ENCODE peak calls at places on chromosome 15, in five cellular contexts. S, Q, A, W and Z are unnamed samples.

GRCh38 chr15:88586401-88587162 is 34.6 kb upstream of the AEN start:
- DNase-seq in S (no peak), Q (no peak), A (no peak), W (no peak), Z (peak)

GRCh38 chr15:57398336-57398735 is 22.0 kb downstream of the CGNL1 start:
- DNase-seq in S (peak), Q (no peak), A (no peak), W (no peak), Z (no peak)

GRCh38 chr15:48031973-48032372 is 88.8 kb upstream of the SLC24A5 start:
- DNase-seq in S (no peak), Q (no peak), A (no peak), W (no peak), Z (no peak)

GRCh38 chr15:51585953-51586352 is 36.6 kb downstream of the DMXL2 start:
- DNase-seq in S (no peak), Q (no peak), A (peak), W (no peak), Z (no peak)

GRCh38 chr15:42157981-42158765 is 1.7 kb upstream of the PLA2G4F start:
- DNase-seq in S (no peak), Q (no peak), A (no peak), W (peak), Z (no peak)

GRCh38 chr15:99976811-99977271 is 243.6 kb upstream of the LYSMD4 start:
- DNase-seq in S (no peak), Q (no peak), A (peak), W (peak), Z (no peak)

GRCh38 chr15:36407647-36408046 is 171.8 kb upstream of the CDIN1 start:
- DNase-seq in S (no peak), Q (peak), A (no peak), W (peak), Z (peak)

GRCh38 chr15:38612159-38612863 is 47.7 kb upstream of the RASGRP1 start:
- DNase-seq in S (no peak), Q (no peak), A (no peak), W (no peak), Z (no peak)

GRCh38 chr15:92970656-92971055 is 70.5 kb downstream of the CHD2 start:
- DNase-seq in S (no peak), Q (peak), A (no peak), W (no peak), Z (peak)

GRCh38 chr15:98452238-98452637 is 196.1 kb upstream of the IGF1R start:
- DNase-seq in S (no peak), Q (no peak), A (no peak), W (no peak), Z (no peak)

GRCh38 chr15:85457392-85457968 is 77.1 kb downstream of the AKAP13 start:
- DNase-seq in S (no peak), Q (no peak), A (no peak), W (no peak), Z (no peak)

GRCh38 chr15:40764766-40765136 is 883 bp downstream of the GCHFR start:
- DNase-seq in S (no peak), Q (no peak), A (peak), W (no peak), Z (no peak)

GRCh38 chr15:65263313-65263712 is 23.4 kb downstream of the PARP16 start:
- DNase-seq in S (no peak), Q (no peak), A (no peak), W (no peak), Z (no peak)

GRCh38 chr15:101641134-101641764 is 10.9 kb downstream of the TM2D3 start:
- DNase-seq in S (peak), Q (no peak), A (peak), W (no peak), Z (peak)

GRCh38 chr15:51051776-51052175 is 42.9 kb downstream of the TNFAIP8L3 start:
- DNase-seq in S (no peak), Q (no peak), A (no peak), W (no peak), Z (no peak)

GRCh38 chr15:88769161-88769971 is 33.9 kb upstream of the ACAN start:
- DNase-seq in S (peak), Q (no peak), A (no peak), W (no peak), Z (no peak)

GRCh38 chr15:50886139-50886467 is 22.4 kb upstream of the AP4E1 start:
- DNase-seq in S (no peak), Q (no peak), A (no peak), W (no peak), Z (no peak)

GRCh38 chr15:68055224-68055705 is 1.1 kb downstream of the PIAS1 start:
- DNase-seq in S (peak), Q (no peak), A (peak), W (peak), Z (peak)

GRCh38 chr15:39144051-39144450 is 436.8 kb upstream of the THBS1 start:
- DNase-seq in S (no peak), Q (no peak), A (no peak), W (no peak), Z (no peak)

GRCh38 chr15:100891316-100892012 is 11.8 kb downstream of the ALDH1A3 start:
- DNase-seq in S (peak), Q (no peak), A (no peak), W (no peak), Z (no peak)

GRCh38 chr15:74200394-74200793 is 2.2 kb downstream of the STRA6 start:
- DNase-seq in S (no peak), Q (no peak), A (no peak), W (no peak), Z (peak)

GRCh38 chr15:69574506-69574905 is 121.9 kb downstream of the RPLP1 start:
- DNase-seq in S (no peak), Q (no peak), A (no peak), W (no peak), Z (no peak)

GRCh38 chr15:69576948-69577351 is 124.3 kb downstream of the RPLP1 start:
- DNase-seq in S (no peak), Q (no peak), A (no peak), W (no peak), Z (no peak)

GRCh38 chr15:69577397-69577796 is 124.8 kb downstream of the RPLP1 start:
- DNase-seq in S (no peak), Q (no peak), A (no peak), W (no peak), Z (no peak)

GRCh38 chr15:69575387-69575786 is 122.8 kb downstream of the RPLP1 start:
- DNase-seq in S (no peak), Q (no peak), A (no peak), W (no peak), Z (no peak)

GRCh38 chr15:69576035-69576526 is 123.5 kb downstream of the RPLP1 start:
- DNase-seq in S (peak), Q (no peak), A (peak), W (no peak), Z (no peak)
- TF ChIP-seq CTCF in S (peak), Q (peak), A (peak), W (peak), Z (peak)

GRCh38 chr15:90729266-90729665 is 12.1 kb downstream of the BLM start:
- DNase-seq in S (no peak), Q (no peak), A (peak), W (no peak), Z (no peak)
- TF ChIP-seq CTCF in S (no peak), Q (no peak), A (no peak), W (no peak), Z (no peak)

GRCh38 chr15:20341901-20342605 is 199.5 kb downstream of the GOLGA6L6 start:
- DNase-seq in S (peak), Q (no peak), A (no peak), W (no peak), Z (no peak)

GRCh38 chr15:20348291-20348899 is 193.2 kb downstream of the GOLGA6L6 start:
- DNase-seq in S (no peak), Q (no peak), A (no peak), W (no peak), Z (no peak)

GRCh38 chr15:20345401-20345958 is 196.1 kb downstream of the GOLGA6L6 start:
- DNase-seq in S (no peak), Q (no peak), A (no peak), W (no peak), Z (no peak)

GRCh38 chr15:20346082-20346805 is 195.4 kb downstream of the GOLGA6L6 start:
- DNase-seq in S (no peak), Q (no peak), A (no peak), W (no peak), Z (no peak)

DNA sequence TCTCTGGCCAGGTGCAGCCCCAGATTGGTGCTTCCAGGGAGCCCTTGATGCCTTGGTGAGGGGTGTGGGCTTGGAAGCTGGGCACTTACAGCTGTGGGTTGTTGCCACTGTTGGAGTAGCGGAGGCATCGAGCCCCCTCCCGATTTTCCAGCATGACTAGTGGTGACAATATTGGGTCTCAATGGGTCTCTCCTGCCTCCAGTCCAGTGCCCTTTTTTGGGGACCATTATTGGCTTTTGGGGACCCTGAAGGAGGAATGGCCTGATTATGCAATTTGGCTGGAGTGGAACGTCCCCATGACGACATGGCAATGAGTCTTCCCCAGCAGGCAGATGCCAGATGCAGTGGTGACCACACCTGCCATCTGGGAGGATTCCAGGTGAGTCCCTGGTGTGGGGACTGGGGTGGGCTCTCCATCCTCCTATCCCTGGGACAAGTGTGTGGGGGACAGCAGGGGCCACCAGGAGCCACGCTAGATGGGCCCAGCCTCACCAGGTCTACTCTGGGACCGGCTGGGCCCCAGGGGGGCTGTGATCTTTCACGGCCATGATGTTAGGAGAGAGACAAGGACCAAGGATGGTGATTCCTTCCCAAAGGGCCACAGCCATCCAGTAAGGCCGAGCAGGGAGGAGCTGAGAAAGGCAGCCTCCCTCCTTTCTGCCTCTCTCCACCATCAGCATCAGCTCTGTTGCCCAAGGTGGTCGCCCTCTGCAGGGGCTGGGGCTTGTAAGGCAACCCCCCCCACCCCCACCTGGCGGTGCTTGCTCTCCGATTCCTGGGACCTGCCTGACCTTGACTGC is 196.8 kb downstream of the GOLGA6L6 start:
- DNase-seq in S (no peak), Q (no peak), A (no peak), W (no peak), Z (no peak)
- TF ChIP-seq CTCF in S (no peak), Q (no peak), A (no peak), W (no peak), Z (no peak)

GRCh38 chr15:60213377-60214010 is 184.3 kb downstream of the ANXA2 start:
- DNase-seq in S (no peak), Q (no peak), A (no peak), W (no peak), Z (no peak)

GRCh38 chr15:60208708-60209107 is 189.1 kb downstream of the ANXA2 start:
- DNase-seq in S (no peak), Q (no peak), A (no peak), W (no peak), Z (no peak)

GRCh38 chr15:60214201-60214600 is 183.6 kb downstream of the ANXA2 start:
- DNase-seq in S (no peak), Q (no peak), A (no peak), W (no peak), Z (no peak)

GRCh38 chr15:60215225-60215963 is 182.4 kb downstream of the ANXA2 start:
- DNase-seq in S (peak), Q (no peak), A (no peak), W (no peak), Z (no peak)

GRCh38 chr15:60212536-60212935 is 185.2 kb downstream of the ANXA2 start:
- DNase-seq in S (peak), Q (no peak), A (no peak), W (no peak), Z (peak)
- TF ChIP-seq CTCF in S (peak), Q (no peak), A (no peak), W (no peak), Z (peak)

GRCh38 chr15:94523873-94524272 is 292.5 kb downstream of the MCTP2 start:
- DNase-seq in S (no peak), Q (no peak), A (no peak), W (no peak), Z (no peak)

GRCh38 chr15:94524565-94524964 is 293.2 kb downstream of the MCTP2 start:
- DNase-seq in S (no peak), Q (no peak), A (no peak), W (no peak), Z (no peak)

GRCh38 chr15:94522125-94522524 is 290.8 kb downstream of the MCTP2 start:
- DNase-seq in S (no peak), Q (no peak), A (no peak), W (no peak), Z (no peak)

DNA sequence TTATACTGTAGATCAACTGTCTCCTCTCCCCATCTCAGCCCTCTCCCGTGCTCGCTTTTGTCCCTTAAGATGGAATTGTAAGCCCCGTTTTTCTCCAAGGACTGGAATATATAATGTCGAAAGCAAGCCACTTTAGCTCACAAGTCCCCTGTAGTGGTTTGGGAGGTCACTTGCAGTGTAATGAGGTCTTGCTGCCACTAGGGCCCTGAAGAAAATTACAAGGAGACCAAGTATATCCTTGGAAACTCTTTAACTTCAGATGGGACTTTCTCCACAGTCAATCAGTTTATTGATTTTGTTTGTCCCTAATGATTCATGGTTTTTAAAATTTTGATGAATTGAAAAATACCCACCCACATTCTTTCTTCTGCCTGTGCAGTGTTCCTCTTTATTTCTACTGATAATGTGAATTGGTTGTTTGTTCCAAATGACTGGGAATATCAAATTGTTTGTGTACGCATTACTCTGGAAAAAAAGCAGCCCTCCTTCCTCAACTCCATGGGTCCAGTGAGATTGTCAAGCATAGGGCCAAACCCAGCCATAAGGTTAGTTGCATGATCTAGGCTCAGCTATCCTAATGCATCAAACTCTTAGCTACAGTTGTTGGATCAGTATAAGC is 294.8 kb downstream of the MCTP2 start:
- DNase-seq in S (peak), Q (no peak), A (no peak), W (no peak), Z (no peak)
- TF ChIP-seq CTCF in S (peak), Q (no peak), A (peak), W (peak), Z (peak)

DNA sequence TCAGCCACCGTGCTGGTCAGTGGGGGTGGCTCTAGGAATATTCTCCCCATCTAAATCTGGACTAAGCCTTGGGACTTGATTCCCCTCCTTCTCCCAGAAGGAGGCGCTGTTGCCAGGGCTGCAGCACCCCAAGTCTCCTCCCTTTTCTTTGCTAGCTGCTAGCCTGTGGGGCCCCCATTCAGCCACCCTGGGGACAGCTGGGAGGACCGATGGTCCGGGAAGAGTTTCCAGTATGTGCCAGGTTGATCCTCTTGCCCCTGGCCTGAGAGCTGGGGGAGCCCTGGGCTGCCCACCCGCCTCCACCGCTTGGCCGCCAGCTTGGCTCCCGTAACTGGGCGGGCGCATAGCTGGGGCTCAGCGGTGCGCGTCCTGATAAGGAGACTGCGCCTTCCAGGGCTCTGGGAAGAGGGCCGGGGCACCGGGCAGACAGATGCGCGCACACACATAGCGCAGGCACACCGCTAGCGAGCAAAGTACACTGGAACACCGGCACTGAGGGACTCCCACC is 4.2 kb downstream of the SMAD6 start:
- DNase-seq in S (peak), Q (no peak), A (no peak), W (no peak), Z (peak)
- TF ChIP-seq CTCF in S (peak), Q (peak), A (no peak), W (peak), Z (peak)

GRCh38 chr15:44195151-44195740 is at the start of gene FRMD5:
- DNase-seq in S (peak), Q (peak), A (no peak), W (peak), Z (peak)
- TF ChIP-seq CTCF in S (peak), Q (peak), A (no peak), W (peak), Z (peak)

GRCh38 chr15:77688270-77689058 is 55.8 kb upstream of the LINGO1 start:
- DNase-seq in S (no peak), Q (no peak), A (no peak), W (no peak), Z (no peak)
- TF ChIP-seq CTCF in S (no peak), Q (no peak), A (no peak), W (no peak), Z (no peak)